ENCODE peak calls at places on chromosomes 12 and 14, in ten cellular contexts. J, K, A, D, I, F, H, X, S and Q are unnamed samples.

GRCh38 chr12:91833780-91834359 is 311.8 kb downstream of the BTG1 start:
- DNase-seq in J (no peak), K (no peak), A (no peak), D (no peak), I (no peak), F (no peak), H (no peak), X (no peak), S (no peak), Q (no peak)

GRCh38 chr12:75137896-75138295 is 71.7 kb downstream of the KCNC2 start:
- DNase-seq in J (no peak), K (no peak), A (no peak), D (peak; percentile 2), I (no peak), F (no peak), H (no peak), X (no peak), S (no peak), Q (no peak)

GRCh38 chr12:58914457-58914856 is 5.8 kb downstream of the LRIG3 start:
- DNase-seq in J (no peak), K (no peak), A (no peak), D (no peak), I (no peak), F (no peak), H (no peak), X (no peak), S (no peak), Q (no peak)

GRCh38 chr12:122669397-122670070 is 33.6 kb downstream of the HCAR2 start:
- DNase-seq in J (no peak), K (no peak), A (no peak), D (peak; percentile 66), I (no peak), F (no peak), H (no peak), X (no peak), S (peak; percentile 52), Q (no peak)

GRCh38 chr12:79021021-79021420 is 156.4 kb downstream of the SYT1 start:
- DNase-seq in J (no peak), K (no peak), A (no peak), D (no peak), I (no peak), F (no peak), H (no peak), X (no peak), S (no peak), Q (no peak)

GRCh38 chr12:68538722-68539614 is 71.7 kb upstream of the RAP1B start:
- DNase-seq in J (peak; percentile 83), K (no peak), A (peak; percentile 68), D (peak; percentile 26), I (peak; percentile 72), F (peak; percentile 55), H (no peak), X (peak; percentile 57), S (peak; percentile 33), Q (no peak)

GRCh38 chr12:124036117-124037109 is 63.4 kb downstream of the ZNF664 start:
- DNase-seq in J (peak; percentile 23), K (no peak), A (peak; percentile 48), D (peak; percentile 44), I (no peak), F (no peak), H (peak; percentile 36), X (peak; percentile 58), S (peak; percentile 50), Q (no peak)

GRCh38 chr12:119544780-119545625 is 48.6 kb upstream of the TMEM233 start:
- DNase-seq in J (peak; percentile 59), K (peak; percentile 9), A (peak; percentile 43), D (peak; percentile 70), I (peak; percentile 65), F (peak; percentile 50), H (peak; percentile 51), X (peak; percentile 82), S (peak; percentile 63), Q (peak; percentile 12)

GRCh38 chr12:66693901-66694513 is 15.1 kb upstream of the GRIP1 start:
- DNase-seq in J (peak; percentile 11), K (peak; percentile 44), A (peak; percentile 15), D (peak; percentile 69), I (no peak), F (no peak), H (no peak), X (peak; percentile 78), S (no peak), Q (peak; percentile 9)

GRCh38 chr12:99250091-99250490 is 397.5 kb upstream of the GARIN6 start:
- DNase-seq in J (no peak), K (no peak), A (no peak), D (no peak), I (no peak), F (no peak), H (no peak), X (no peak), S (no peak), Q (no peak)

GRCh38 chr12:52230364-52231281 is 2.4 kb upstream of the KRT7 start:
- DNase-seq in J (peak; percentile 27), K (no peak), A (no peak), D (peak; percentile 68), I (peak; percentile 84), F (no peak), H (peak; percentile 65), X (no peak), S (no peak), Q (no peak)

GRCh38 chr14:89121961-89122675 is 294.9 kb downstream of the FOXN3 start:
- DNase-seq in J (no peak), K (no peak), A (no peak), D (no peak), I (no peak), F (no peak), H (no peak), X (no peak), S (no peak), Q (no peak)
- H3K27me3 ChIP-seq in J (no peaks in the 10 kb centered on the region), K (peaks cover 6% of the 10 kb centered on the region), A (no peaks in the 10 kb centered on the region), D (peaks cover 28% of the 10 kb centered on the region), I (no peaks in the 10 kb centered on the region), F (no peaks in the 10 kb centered on the region), H (no peaks in the 10 kb centered on the region), X (no peaks in the 10 kb centered on the region), S (no peaks in the 10 kb centered on the region), Q (peaks cover 17% of the 10 kb centered on the region)

GRCh38 chr14:36094963-36095362 is 81.6 kb downstream of the PTCSC3 start:
- DNase-seq in J (no peak), K (no peak), A (no peak), D (no peak), I (no peak), F (no peak), H (no peak), X (no peak), S (no peak), Q (no peak)

GRCh38 chr14:36096090-36096489 is 80.4 kb downstream of the PTCSC3 start:
- DNase-seq in J (no peak), K (no peak), A (no peak), D (peak; percentile 52), I (no peak), F (no peak), H (no peak), X (no peak), S (no peak), Q (peak; percentile 57)

GRCh38 chr14:36086629-36087380 is 89.7 kb downstream of the PTCSC3 start:
- DNase-seq in J (no peak), K (no peak), A (no peak), D (peak; percentile 5), I (no peak), F (no peak), H (no peak), X (no peak), S (no peak), Q (no peak)

GRCh38 chr14:36085861-36086260 is 90.7 kb downstream of the PTCSC3 start:
- DNase-seq in J (no peak), K (no peak), A (no peak), D (no peak), I (no peak), F (no peak), H (no peak), X (no peak), S (no peak), Q (no peak)

DNA sequence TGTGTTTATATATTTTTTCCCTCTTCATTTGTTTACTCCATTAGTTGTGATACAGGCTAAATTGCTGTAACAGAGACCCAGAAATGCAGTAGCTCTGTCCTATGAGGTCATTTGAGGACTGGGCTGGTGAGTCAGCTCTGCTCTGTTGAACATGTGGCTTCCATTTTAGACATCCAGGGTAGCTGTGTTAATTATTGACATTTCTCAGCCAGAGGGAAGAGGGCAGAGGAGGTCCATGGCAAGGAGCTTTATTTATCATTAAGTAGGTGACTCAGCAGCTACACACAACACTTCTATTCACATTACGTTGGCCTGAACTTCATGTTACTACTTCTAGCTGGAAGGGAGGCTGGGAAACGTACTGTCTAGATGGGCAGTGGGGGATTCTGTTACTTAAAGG is 85.4 kb downstream of the PTCSC3 start:
- DNase-seq in J (no peak), K (peak; percentile 98), A (no peak), D (peak; percentile 93), I (no peak), F (no peak), H (peak; percentile 30), X (no peak), S (peak; percentile 47), Q (peak; percentile 60)
- TF ChIP-seq CTCF in J (no peak), K (no peak), A (no peak), D (no peak), I (no peak), F (no peak), H (no peak), X (no peak), S (no peak), Q (peak; percentile 61)

GRCh38 chr14:99212199-99212598 is 59.8 kb downstream of the BCL11B start:
- DNase-seq in J (no peak), K (no peak), A (no peak), D (no peak), I (no peak), F (no peak), H (no peak), X (no peak), S (no peak), Q (no peak)

GRCh38 chr14:99213101-99213500 is 58.9 kb downstream of the BCL11B start:
- DNase-seq in J (no peak), K (no peak), A (no peak), D (no peak), I (no peak), F (no peak), H (no peak), X (no peak), S (no peak), Q (no peak)

GRCh38 chr14:99210333-99210732 is 61.7 kb downstream of the BCL11B start:
- DNase-seq in J (no peak), K (no peak), A (no peak), D (no peak), I (no peak), F (no peak), H (no peak), X (no peak), S (no peak), Q (no peak)

GRCh38 chr14:99212646-99213045 is 59.4 kb downstream of the BCL11B start:
- DNase-seq in J (no peak), K (no peak), A (no peak), D (no peak), I (no peak), F (no peak), H (no peak), X (no peak), S (no peak), Q (no peak)

GRCh38 chr14:99211410-99211809 is 60.6 kb downstream of the BCL11B start:
- DNase-seq in J (no peak), K (no peak), A (no peak), D (no peak), I (no peak), F (no peak), H (no peak), X (no peak), S (no peak), Q (no peak)
- H3K27me3 ChIP-seq in J (peaks cover 21% of the 10 kb centered on the region), K (peaks cover 10% of the 10 kb centered on the region), A (no peaks in the 10 kb centered on the region), D (no peaks in the 10 kb centered on the region), I (no peaks in the 10 kb centered on the region), F (no peaks in the 10 kb centered on the region), H (no peaks in the 10 kb centered on the region), X (no peaks in the 10 kb centered on the region), S (peaks cover 17% of the 10 kb centered on the region), Q (no peaks in the 10 kb centered on the region)

GRCh38 chr12:115785548-115785947 is 491.9 kb downstream of the MED13L start:
- DNase-seq in J (no peak), K (no peak), A (no peak), D (no peak), I (no peak), F (no peak), H (no peak), X (no peak), S (no peak), Q (no peak)
- TF ChIP-seq CTCF in J (no peak), K (no peak), A (no peak), D (no peak), I (no peak), F (no peak), H (no peak), X (no peak), S (no peak), Q (no peak)